ENCODE peak calls at places on chromosomes 11 and 22, in six cellular contexts. T is mesothelial cell of epicardium, K is sigmoid colon, X is kidney epithelial cell, G is astrocyte of the spinal cord, R is tibial nerve. I is an unnamed sample.

GRCh38 chr11:6431861-6432260 is 8.9 kb downstream of the HPX start:
- DNase-seq in T (no peak), K (no peak), X (peak; percentile 29), G (peak; percentile 50), R (no peak), I (no peak)

GRCh38 chr11:93160156-93160555 is 37.6 kb downstream of the SLC36A4 start:
- DNase-seq in T (no peak), K (no peak), X (no peak), G (no peak), R (no peak), I (no peak)

GRCh38 chr11:1323779-1324178 is 14.3 kb upstream of the TOLLIP start:
- DNase-seq in T (no peak), K (no peak), X (no peak), G (no peak), R (no peak), I (no peak)

GRCh38 chr11:113505541-113506375 is 30.6 kb upstream of the DRD2 start:
- DNase-seq in T (no peak), K (no peak), X (peak; percentile 85), G (peak; percentile 68), R (peak; percentile 19), I (no peak)

GRCh38 chr22:46734830-46735453 is 3.1 kb downstream of the CERK start:
- DNase-seq in T (no peak), K (no peak), X (no peak), G (no peak), R (no peak), I (no peak)

GRCh38 chr11:35747638-35748037 is 85.1 kb downstream of the TRIM44 start:
- DNase-seq in T (no peak), K (no peak), X (no peak), G (no peak), R (no peak), I (no peak)

GRCh38 chr11:121143921-121144320 is 42.9 kb downstream of the TECTA start:
- DNase-seq in T (no peak), K (no peak), X (no peak), G (no peak), R (no peak), I (no peak)

GRCh38 chr11:13834463-13834862 is 128.1 kb upstream of the SPON1 start:
- DNase-seq in T (no peak), K (no peak), X (no peak), G (no peak), R (no peak), I (no peak)

GRCh38 chr11:20443596-20443995 is 56.1 kb downstream of the PRMT3 start:
- DNase-seq in T (no peak), K (no peak), X (no peak), G (peak; percentile 38), R (no peak), I (no peak)

GRCh38 chr11:13278620-13279486 is 1.3 kb downstream of the BMAL1 start:
- DNase-seq in T (no peak), K (no peak), X (no peak), G (no peak), R (no peak), I (peak; percentile 79)

GRCh38 chr11:115665345-115665901 is 161.2 kb upstream of the CADM1 start:
- DNase-seq in T (no peak), K (peak; percentile 13), X (no peak), G (no peak), R (no peak), I (no peak)

GRCh38 chr11:416051-416756 is 1.4 kb upstream of the SIGIRR start:
- DNase-seq in T (no peak), K (no peak), X (no peak), G (no peak), R (no peak), I (no peak)

GRCh38 chr11:41963406-41963805 is 504.0 kb upstream of the LRRC4C start:
- DNase-seq in T (no peak), K (no peak), X (no peak), G (no peak), R (no peak), I (no peak)

GRCh38 chr22:37848587-37849088 is 581 bp upstream of the EIF3L start:
- DNase-seq in T (no peak), K (no peak), X (no peak), G (peak; percentile 25), R (no peak), I (no peak)

GRCh38 chr11:68469642-68470041 is 9.1 kb downstream of the PPP6R3 start:
- DNase-seq in T (no peak), K (no peak), X (no peak), G (no peak), R (no peak), I (no peak)

GRCh38 chr22:23054531-23055257 is 15.6 kb upstream of the GNAZ start:
- DNase-seq in T (no peak), K (no peak), X (no peak), G (no peak), R (no peak), I (peak; percentile 15)

DNA sequence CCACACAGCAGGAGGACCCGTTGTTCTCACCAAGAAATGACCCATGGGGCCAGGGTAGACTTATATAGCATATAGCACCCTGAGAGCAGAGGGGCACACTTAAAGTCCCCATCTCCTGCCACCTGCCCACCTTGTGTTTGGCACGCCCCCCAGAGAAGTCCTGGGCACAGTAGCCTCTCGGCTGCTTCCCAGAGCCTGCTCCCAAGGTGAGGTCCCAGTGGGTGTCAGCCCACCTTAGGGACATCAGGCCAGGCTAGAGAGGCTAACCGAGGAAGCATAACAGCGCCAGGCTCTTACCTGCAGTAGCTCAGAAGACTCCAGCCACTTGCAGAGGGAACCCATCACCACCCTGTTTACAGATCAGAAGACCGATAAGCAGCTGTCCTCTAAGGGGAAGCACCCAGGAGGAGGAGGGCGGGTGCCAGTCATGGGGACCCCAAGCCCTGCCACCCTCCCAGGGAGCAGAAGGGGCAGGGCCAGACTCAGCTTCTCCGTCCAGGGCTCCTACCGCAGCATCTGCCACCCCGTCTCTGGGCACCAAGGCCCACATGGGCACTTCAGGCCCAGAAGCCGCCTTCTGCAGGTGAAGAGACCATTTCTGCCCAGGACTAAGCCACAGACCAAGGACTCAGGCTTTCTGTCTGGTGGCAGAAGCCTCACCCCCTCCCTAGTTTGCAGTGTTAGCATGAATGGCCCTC is 34.9 kb upstream of the HMOX1 start:
- DNase-seq in T (no peak), K (no peak), X (no peak), G (no peak), R (no peak), I (no peak)
- TF ChIP-seq CTCF in T (no peak), K (no peak), X (no peak), G (no peak), R (no peak), I (no peak)

DNA sequence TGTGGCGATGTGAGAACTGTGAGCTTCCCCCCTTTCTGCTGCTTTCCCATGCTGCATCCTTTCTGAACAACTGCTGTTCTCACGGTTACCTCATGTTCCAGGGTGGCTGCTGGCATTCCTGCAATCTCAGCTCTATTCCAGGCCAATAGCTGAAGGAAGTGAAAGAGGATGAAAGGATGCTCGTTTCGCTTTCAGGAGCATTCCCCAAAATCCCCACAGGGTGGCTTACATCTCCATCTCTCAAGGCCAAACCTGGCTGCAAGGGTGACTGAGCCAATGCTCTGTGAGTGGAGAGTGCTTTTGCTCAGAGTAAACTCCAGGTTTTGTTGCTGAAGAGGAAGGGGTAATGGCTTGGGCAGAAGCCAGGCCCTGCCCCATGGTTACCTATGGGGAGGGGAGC is 848.2 kb downstream of the BRD1 start:
- DNase-seq in T (no peak), K (no peak), X (no peak), G (no peak), R (no peak), I (no peak)
- TF ChIP-seq CTCF in T (no peak), K (no peak), X (no peak), G (no peak), R (no peak), I (peak; percentile 47)

DNA sequence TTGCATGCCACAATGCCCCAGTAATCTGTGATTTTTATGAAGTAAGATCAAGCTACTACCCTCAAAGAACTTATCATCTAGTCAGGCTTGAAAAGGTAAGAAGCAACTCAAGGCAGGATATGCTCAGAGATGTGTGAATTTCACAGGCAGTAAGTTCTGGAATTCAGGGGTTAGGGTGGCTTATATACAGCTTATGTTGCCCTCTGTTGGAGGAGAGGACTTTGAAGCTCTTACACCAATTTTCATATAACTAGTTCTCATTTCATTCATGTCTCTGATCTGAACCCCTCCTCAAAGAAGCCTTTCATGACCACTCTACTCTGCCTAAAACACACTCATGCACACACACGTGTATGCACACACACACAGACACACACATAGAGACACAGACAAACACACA is 220.5 kb upstream of the ZBED5 start:
- DNase-seq in T (no peak), K (no peak), X (no peak), G (peak; percentile 2), R (no peak), I (no peak)
- TF ChIP-seq CTCF in T (no peak), K (peak; percentile 20), X (no peak), G (no peak), R (no peak), I (peak; percentile 54)

GRCh38 chr11:64897381-64898075 is 19.1 kb upstream of the EHD1 start:
- DNase-seq in T (no peak), K (no peak), X (no peak), G (no peak), R (no peak), I (peak; percentile 81)
- TF ChIP-seq CTCF in T (no peak), K (no peak), X (no peak), G (no peak), R (no peak), I (no peak)

GRCh38 chr11:126303623-126304456 is at the start of gene DCPS:
- DNase-seq in T (peak; percentile 85), K (peak; percentile 94), X (no peak), G (peak; percentile 93), R (peak; percentile 80), I (no peak)
- TF ChIP-seq CTCF in T (no peak), K (no peak), X (no peak), G (no peak), R (no peak), I (no peak)

DNA sequence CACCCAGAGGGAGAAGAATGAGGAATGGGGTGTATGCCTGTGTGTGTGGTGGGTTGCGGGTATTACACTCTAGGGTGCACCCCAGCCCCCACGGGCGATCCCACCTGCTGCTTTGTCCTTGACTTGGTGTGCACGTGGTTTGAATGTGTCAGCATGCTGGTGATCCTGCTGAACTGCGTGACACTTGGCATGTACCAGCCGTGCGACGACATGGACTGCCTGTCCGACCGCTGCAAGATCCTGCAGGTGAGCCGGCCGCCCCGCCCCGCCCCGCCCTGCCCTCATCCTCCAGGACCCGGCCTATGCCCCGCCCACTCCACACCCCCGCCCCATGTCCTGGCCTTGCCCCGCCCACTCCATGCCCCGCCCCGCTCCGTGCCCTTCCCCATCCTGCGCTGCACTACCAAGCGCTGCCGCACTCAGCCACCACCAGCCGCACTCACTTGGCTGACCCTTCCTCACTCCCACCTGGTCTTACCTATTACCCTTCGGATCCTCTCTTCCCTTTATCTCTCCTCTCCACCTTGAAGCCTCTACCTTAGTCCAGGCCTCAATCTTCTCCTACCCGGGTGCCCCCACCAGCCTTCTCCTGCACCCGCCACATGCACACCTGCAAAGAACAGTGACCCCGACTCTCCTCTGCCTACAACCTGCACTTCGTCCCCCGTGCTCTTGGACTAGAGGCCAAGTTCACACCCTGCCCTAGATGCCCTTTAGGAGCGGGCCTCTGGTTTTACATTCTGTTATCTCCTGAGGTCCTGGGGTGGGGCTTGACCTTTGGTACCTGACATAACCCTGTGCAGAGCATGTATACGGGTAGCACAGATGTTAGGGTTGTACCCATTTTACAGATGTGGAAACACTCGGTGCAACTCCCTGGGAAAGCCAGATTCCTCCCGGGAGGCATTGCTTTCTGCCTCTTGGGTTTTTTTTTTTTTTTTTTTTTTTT is 27.7 kb downstream of the CACNA1I start:
- DNase-seq in T (peak; percentile 59), K (no peak), X (no peak), G (no peak), R (no peak), I (no peak)
- TF ChIP-seq CTCF in T (no peak), K (no peak), X (peak; percentile 2), G (peak; percentile 9), R (no peak), I (no peak)